ENCODE peak calls at places on chromosomes 4 and X, in seven cellular contexts. N is breast epithelium, A is fibroblast of lung, V is thoracic aorta, S is colonic mucosa, L is left lung, T is tibial artery. Z is an unnamed sample.
A peak's percentile ranks its signal among the peaks of the same experiment; 100 is the strongest.

GRCh38 chrX:110131031-110131430 is 128.1 kb downstream of the TMEM164 start:
- DNase-seq in A (no peak), T (no peak), L (no peak), S (no peak), V (no peak), N (no peak), Z (no peak)

GRCh38 chr4:156182269-156182668 is 228.6 kb upstream of the CTSO start:
- DNase-seq in S (no peak), L (no peak), T (no peak), N (no peak), A (no peak), V (no peak), Z (no peak)

GRCh38 chr4:31617667-31618066 is 897.5 kb downstream of the PCDH7 start:
- DNase-seq in S (no peak), T (no peak), V (no peak), N (no peak), L (no peak), A (no peak), Z (no peak)

GRCh38 chrX:151725338-151725614 is 9.3 kb upstream of the CNGA2 start:
- DNase-seq in T (no peak), S (no peak), N (no peak), A (no peak), V (no peak), L (no peak), Z (peak; percentile 50)

GRCh38 chr4:126678608-126679007 is 954.1 kb upstream of the INTU start:
- DNase-seq in L (no peak), T (no peak), S (no peak), A (no peak), N (no peak), V (no peak), Z (no peak)

GRCh38 chr4:2364654-2365053 is 53.8 kb downstream of the ZFYVE28 start:
- DNase-seq in V (no peak), L (no peak), T (no peak), N (no peak), A (peak; percentile 51), S (peak; percentile 28), Z (no peak)

GRCh38 chr4:153651961-153652784 is 31.9 kb upstream of the TLR2 start:
- DNase-seq in N (no peak), T (no peak), L (no peak), S (no peak), A (no peak), V (no peak), Z (no peak)

GRCh38 chr4:123248260-123248659 is 148.3 kb upstream of the SPRY1 start:
- DNase-seq in T (no peak), A (peak; percentile 66), L (no peak), S (no peak), V (no peak), N (no peak), Z (no peak)

GRCh38 chrX:128518508-128518907 is 466.3 kb upstream of the ACTRT1 start:
- DNase-seq in L (no peak), V (no peak), N (no peak), T (no peak), A (no peak), S (no peak), Z (no peak)

GRCh38 chr4:15654556-15655222 is 468 bp downstream of the FBXL5 start:
- DNase-seq in L (peak; percentile 74), T (peak; percentile 52), N (peak; percentile 21), A (peak; percentile 33), S (peak; percentile 66), V (no peak), Z (peak; percentile 80)

GRCh38 chr4:77560170-77560569 is 45.5 kb upstream of the CXCL13 start:
- DNase-seq in A (no peak), N (no peak), S (no peak), V (no peak), L (no peak), T (no peak), Z (no peak)

GRCh38 chr4:77566148-77566547 is 39.5 kb upstream of the CXCL13 start:
- DNase-seq in N (no peak), S (no peak), T (no peak), V (no peak), A (no peak), L (no peak), Z (no peak)

DNA sequence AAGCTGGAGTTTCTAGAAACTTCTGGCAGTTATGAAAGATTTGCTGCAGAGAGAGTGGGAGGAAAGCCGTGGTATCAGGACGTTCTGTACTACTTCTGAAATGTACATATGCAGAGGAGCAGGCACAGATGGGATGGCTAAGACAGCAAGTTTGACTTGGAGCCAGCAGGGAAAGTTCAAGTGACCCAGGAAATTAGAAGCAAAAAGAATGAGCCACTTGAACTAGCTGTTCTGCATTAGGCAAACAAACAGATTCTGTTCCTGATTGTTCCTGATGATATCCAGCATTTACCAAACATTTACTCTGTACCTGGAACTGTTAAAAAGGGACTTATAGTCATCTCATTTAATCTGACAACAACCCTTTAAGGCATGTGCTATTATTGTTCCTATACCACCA is 41.4 kb upstream of the CXCL13 start:
- DNase-seq in T (peak; percentile 29), S (peak; percentile 25), N (peak; percentile 71), V (no peak), L (no peak), A (peak; percentile 63), Z (no peak)
- H3K27ac ChIP-seq in T (peak overlapping the region; percentile 4), S (peak overlapping the region; percentile 14), N (peak overlapping the region; percentile 64), V (no peak overlapping the region), L (no peak overlapping the region), A (no peak overlapping the region), Z (peak overlapping the region; percentile 71)

GRCh38 chr4:158829254-158829653 is 60.4 kb downstream of the FNIP2 start:
- DNase-seq in V (no peak), L (no peak), A (no peak), N (no peak), S (no peak), T (no peak), Z (no peak)
- H3K4me1 ChIP-seq in V (peaks cover 35% of the 10 kb centered on the region), L (peaks cover 40% of the 10 kb centered on the region), A (peaks cover 5% of the 10 kb centered on the region), N (peaks cover 3% of the 10 kb centered on the region), S (peaks cover 18% of the 10 kb centered on the region), T (peaks cover 36% of the 10 kb centered on the region), Z (peaks cover 36% of the 10 kb centered on the region)

DNA sequence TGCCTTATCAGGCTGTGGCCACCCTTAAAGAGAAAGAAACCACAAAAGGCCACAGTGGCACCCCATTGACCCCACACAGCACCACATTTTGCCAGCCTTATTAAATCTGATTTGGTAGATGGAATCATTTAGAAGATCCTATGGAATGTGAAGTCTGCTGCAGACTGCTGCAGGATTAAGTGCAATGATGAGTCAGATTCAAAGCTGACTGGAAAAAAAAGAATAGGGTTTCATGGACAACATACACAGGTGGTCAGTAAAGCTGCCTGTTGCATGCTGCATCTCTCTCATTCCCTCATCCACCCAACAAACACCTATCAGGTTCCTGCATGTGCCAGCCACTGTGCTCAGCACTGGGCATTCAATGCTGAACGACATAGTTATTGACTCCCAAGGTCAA is 56.6 kb downstream of the CHST7 start:
- DNase-seq in S (no peak), N (no peak), T (no peak), A (peak; percentile 24), L (no peak), V (no peak), Z (no peak)
- H3K27ac ChIP-seq in S (no peak overlapping the region), N (no peak overlapping the region), T (no peak overlapping the region), A (no peak overlapping the region), L (peak overlapping the region; percentile 93), V (no peak overlapping the region), Z (no peak overlapping the region)

GRCh38 chrX:71103110-71103983 is 3.2 kb downstream of the CXorf65 start:
- DNase-seq in N (no peak), V (no peak), L (peak; percentile 40), A (no peak), T (no peak), S (peak; percentile 49), Z (no peak)

GRCh38 chrX:71099736-71100135 is 4.1 kb downstream of the FOXO4 start:
- DNase-seq in T (no peak), N (no peak), V (no peak), A (no peak), S (no peak), L (no peak), Z (no peak)

GRCh38 chrX:71098951-71099506 is 3.4 kb downstream of the FOXO4 start:
- DNase-seq in T (no peak), N (no peak), S (no peak), L (no peak), V (no peak), A (no peak), Z (no peak)

GRCh38 chrX:71102292-71102691 is 4.2 kb downstream of the CXorf65 start:
- DNase-seq in V (no peak), A (no peak), N (no peak), L (no peak), S (no peak), T (no peak), Z (no peak)

GRCh38 chrX:71100581-71101505 is 5.2 kb downstream of the FOXO4 start:
- DNase-seq in S (no peak), A (no peak), V (no peak), L (no peak), N (no peak), T (no peak), Z (no peak)
- H3K4me1 ChIP-seq in S (no peaks in the 10 kb centered on the region), A (no peaks in the 10 kb centered on the region), V (no peaks in the 10 kb centered on the region), L (peaks cover 47% of the 10 kb centered on the region), N (no peaks in the 10 kb centered on the region), T (peaks cover 20% of the 10 kb centered on the region), Z (peaks cover 17% of the 10 kb centered on the region)

DNA sequence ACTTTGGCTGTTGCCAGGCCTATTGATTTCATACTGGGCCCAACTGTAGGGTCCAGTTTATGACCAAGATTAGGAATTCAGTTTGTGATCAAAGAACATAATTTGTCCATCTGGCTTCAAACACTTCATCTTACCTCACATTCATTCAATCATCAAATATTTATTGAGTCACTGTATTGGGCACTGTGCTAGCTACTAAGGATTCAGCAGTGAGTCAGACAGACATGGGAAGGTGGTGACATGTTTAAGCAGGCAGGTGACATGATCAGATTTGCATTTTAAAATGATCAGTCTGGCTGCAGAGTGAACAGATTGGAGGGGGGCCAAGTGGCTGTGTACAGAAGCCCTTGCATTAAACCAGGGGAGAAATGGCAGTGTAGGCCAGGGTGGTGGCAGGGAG is 25.1 kb upstream of the APLN start:
- DNase-seq in N (no peak), T (no peak), A (no peak), L (no peak), S (no peak), V (no peak), Z (no peak)
- H3K27ac ChIP-seq in N (no peak overlapping the region), T (no peak overlapping the region), A (no peak overlapping the region), L (no peak overlapping the region), S (no peak overlapping the region), V (no peak overlapping the region), Z (no peak overlapping the region)

GRCh38 chr4:38026138-38026740 is 66.0 kb downstream of the PTTG2 start:
- DNase-seq in L (no peak), V (no peak), S (no peak), A (no peak), N (no peak), T (no peak), Z (no peak)
- H3K4me1 ChIP-seq in L (peaks cover 11% of the 10 kb centered on the region), V (peaks cover 4% of the 10 kb centered on the region), S (no peaks in the 10 kb centered on the region), A (no peaks in the 10 kb centered on the region), N (no peaks in the 10 kb centered on the region), T (no peaks in the 10 kb centered on the region), Z (peaks cover 2% of the 10 kb centered on the region)

Z was measured in suprapubic skin.